ENCODE peak calls at places on chromosomes 13 and 19, in five cellular contexts. R is PC-3, M is HFFc6, G is bronchial epithelial cell, H is foreskin fibroblast. C is an unnamed sample.

GRCh38 chr19:6587998-6588507 is 2.9 kb downstream of the CD70 start:
- DNase-seq in H (no peak), R (no peak), M (no peak), G (no peak), C (no peak)

GRCh38 chr19:55454787-55455243 is 6.6 kb downstream of the ISOC2 start:
- DNase-seq in G (no peak), M (peak), R (peak), H (peak), C (peak)

GRCh38 chr19:34667349-34668076 is 9.4 kb downstream of the SCGB2B2 start:
- DNase-seq in M (no peak), G (no peak), H (peak), R (peak), C (no peak)

GRCh38 chr19:29841559-29842367 is 30.0 kb downstream of the CCNE1 start:
- DNase-seq in G (peak), H (peak), R (peak), M (peak), C (peak)

GRCh38 chr19:42198676-42199439 is 18.6 kb downstream of the DEDD2 start:
- DNase-seq in G (no peak), H (no peak), R (no peak), M (no peak), C (no peak)

GRCh38 chr19:40982594-40983101 is 8.4 kb upstream of the CYP2B6 start:
- DNase-seq in R (peak), G (peak), H (peak), M (peak), C (peak)

GRCh38 chr13:99359493-99359892 is 52.3 kb upstream of the GPR183 start:
- DNase-seq in H (no peak), G (no peak), R (no peak), M (no peak), C (no peak)

GRCh38 chr13:46403851-46404731 is 17.0 kb upstream of the RUBCNL start:
- DNase-seq in R (no peak), G (no peak), H (no peak), M (no peak), C (no peak)

GRCh38 chr19:38729653-38730469 is 14.4 kb downstream of the CAPN12 start:
- DNase-seq in R (peak), H (no peak), G (peak), M (peak), C (peak)

GRCh38 chr13:80360298-80360827 is 19.4 kb upstream of the SPRY2 start:
- DNase-seq in M (no peak), G (no peak), R (no peak), H (no peak), C (no peak)

GRCh38 chr13:112245959-112246358 is 130.2 kb upstream of the SPACA7 start:
- DNase-seq in G (no peak), H (no peak), R (no peak), M (no peak), C (no peak)

GRCh38 chr13:33112745-33113144 is 96.5 kb downstream of the KL start:
- DNase-seq in M (no peak), G (no peak), H (peak), R (no peak), C (no peak)

GRCh38 chr19:4077800-4078683 is 11.3 kb upstream of the ZBTB7A start:
- DNase-seq in H (no peak), R (peak), M (no peak), G (no peak), C (no peak)

GRCh38 chr13:39253774-39254173 is 215.5 kb downstream of the NHLRC3 start:
- DNase-seq in R (no peak), H (peak), G (peak), M (peak), C (no peak)

GRCh38 chr13:20114066-20114465 is 46.8 kb downstream of the GJA3 start:
- DNase-seq in R (no peak), H (no peak), M (no peak), G (no peak), C (no peak)

GRCh38 chr19:42290523-42291436 is 11.2 kb upstream of the PRR19 start:
- DNase-seq in M (no peak), H (no peak), G (no peak), R (no peak), C (no peak)

GRCh38 chr19:902093-902370 is 8.7 kb downstream of the RNU6-9 start:
- DNase-seq in R (no peak), H (no peak), G (no peak), M (no peak), C (no peak)

GRCh38 chr13:45055198-45055901 is 65.0 kb upstream of the GTF2F2 start:
- DNase-seq in G (peak), M (peak), R (peak), H (peak), C (peak)

GRCh38 chr19:10408511-10409291 is 5.4 kb upstream of the CDC37 start:
- DNase-seq in G (no peak), R (no peak), M (no peak), H (no peak), C (no peak)

GRCh38 chr13:110301083-110301482 is 5.9 kb downstream of the COL4A1 start:
- DNase-seq in G (no peak), H (no peak), M (no peak), R (no peak), C (no peak)

GRCh38 chr19:3868770-3869456 is at the start of gene ZFR2:
- DNase-seq in H (no peak), G (no peak), R (no peak), M (no peak), C (no peak)

GRCh38 chr13:99103536-99103935 is 97.1 kb upstream of the UBAC2 start:
- DNase-seq in M (no peak), R (no peak), G (no peak), H (no peak), C (no peak)

GRCh38 chr19:40398417-40399056 is 8.6 kb upstream of the HIPK4 start:
- DNase-seq in G (peak), R (no peak), H (no peak), M (no peak), C (peak)

GRCh38 chr13:53562419-53562818 is 533.8 kb downstream of the OLFM4 start:
- DNase-seq in R (no peak), H (no peak), G (no peak), M (no peak), C (no peak)

GRCh38 chr19:15184776-15185175 is 16.0 kb downstream of the NOTCH3 start:
- DNase-seq in G (no peak), M (no peak), H (no peak), R (no peak), C (no peak)

GRCh38 chr13:73672492-73672891 is 461.7 kb downstream of the KLF12 start:
- DNase-seq in M (no peak), H (no peak), R (peak), G (peak), C (peak)

GRCh38 chr13:44306401-44307192 is 67.0 kb upstream of the SERP2 start:
- DNase-seq in M (peak), G (peak), R (peak), H (peak), C (peak)

GRCh38 chr13:112066624-112067004 is 335 bp upstream of the SOX1 start:
- DNase-seq in G (no peak), R (no peak), H (peak), M (no peak), C (peak)

GRCh38 chr19:55801416-55801815 is 30.4 kb downstream of the NLRP11 start:
- DNase-seq in H (no peak), R (no peak), M (no peak), G (no peak), C (no peak)

GRCh38 chr19:41351339-41352245 is 2.1 kb downstream of the TGFB1 start:
- DNase-seq in M (no peak), G (peak), R (peak), H (no peak), C (peak)

GRCh38 chr19:14337510-14337909 is 43.7 kb upstream of the ADGRE5 start:
- DNase-seq in M (no peak), H (no peak), G (no peak), R (peak), C (peak)

GRCh38 chr13:26787961-26788360 is 27.4 kb upstream of the GPR12 start:
- DNase-seq in M (no peak), R (no peak), H (no peak), G (no peak), C (no peak)

GRCh38 chr13:103839460-103839859 is 773.2 kb upstream of the SLC10A2 start:
- DNase-seq in M (no peak), H (no peak), R (no peak), G (no peak), C (no peak)

GRCh38 chr13:113735194-113735593 is 23.8 kb upstream of the TMEM255B start:
- DNase-seq in H (no peak), R (no peak), M (no peak), G (no peak), C (no peak)

GRCh38 chr13:58452123-58452623 is 820.6 kb downstream of the PCDH17 start:
- DNase-seq in R (no peak), G (no peak), H (no peak), M (no peak), C (no peak)

GRCh38 chr19:2315818-2316353 is 7.9 kb upstream of the LINGO3 start:
- DNase-seq in M (peak), H (peak), G (no peak), R (peak), C (no peak)
- TF ChIP-seq CTCF in M (peak), H (peak), G (no peak), R (peak), C (no peak)

DNA sequence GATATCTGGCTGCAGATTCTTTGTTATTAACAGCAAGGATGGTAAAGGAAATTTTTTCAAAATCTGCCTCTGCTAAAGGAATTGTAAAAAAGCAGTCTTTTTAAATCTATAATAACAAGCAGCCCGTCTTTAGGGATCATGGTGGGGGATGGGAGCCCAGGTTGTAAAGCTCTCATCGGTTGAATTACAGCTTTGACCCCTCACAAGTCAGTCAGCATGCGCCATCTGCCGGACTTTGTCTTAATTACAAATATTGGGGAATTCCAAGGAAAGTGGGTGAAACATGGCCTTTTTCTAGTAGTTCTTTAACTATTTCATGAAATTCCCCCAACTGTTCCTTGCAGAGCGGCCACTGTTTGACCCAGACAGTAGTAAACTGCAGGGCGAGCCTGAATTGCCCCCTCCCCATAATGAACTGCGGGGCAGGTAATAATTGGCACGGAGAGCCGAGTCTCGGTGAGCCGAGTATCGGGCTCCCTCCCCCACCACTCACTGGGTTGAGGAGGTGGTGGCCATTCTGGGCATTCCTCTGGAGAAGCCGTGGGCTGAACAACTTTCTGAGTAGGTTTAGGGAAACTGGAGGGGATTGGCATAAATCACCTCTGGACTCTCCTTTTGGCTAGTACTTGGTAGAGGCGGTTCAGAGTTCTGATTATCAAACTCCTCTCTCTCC is 11.6 kb downstream of the ZNF578 start:
- DNase-seq in R (no peak), H (no peak), M (no peak), G (no peak), C (no peak)
- TF ChIP-seq CTCF in R (peak), H (no peak), M (no peak), G (no peak), C (no peak)

GRCh38 chr19:17236831-17237543 is 8.7 kb downstream of the NR2F6 start:
- DNase-seq in R (no peak), M (no peak), H (no peak), G (no peak), C (no peak)

GRCh38 chr19:17237747-17238706 is 7.7 kb downstream of the NR2F6 start:
- DNase-seq in G (no peak), R (no peak), M (no peak), H (no peak), C (no peak)

GRCh38 chr19:17236414-17236716 is 9.4 kb downstream of the NR2F6 start:
- DNase-seq in R (no peak), G (no peak), M (no peak), H (no peak), C (no peak)

GRCh38 chr19:17234911-17235617 is 9.0 kb downstream of the OCEL1 start:
- DNase-seq in R (peak), M (no peak), H (peak), G (peak), C (peak)

GRCh38 chr19:17235618-17236413 is 9.8 kb downstream of the OCEL1 start:
- DNase-seq in H (peak), M (peak), R (no peak), G (peak), C (peak)
- TF ChIP-seq CTCF in H (peak), M (peak), R (peak), G (peak), C (peak)

DNA sequence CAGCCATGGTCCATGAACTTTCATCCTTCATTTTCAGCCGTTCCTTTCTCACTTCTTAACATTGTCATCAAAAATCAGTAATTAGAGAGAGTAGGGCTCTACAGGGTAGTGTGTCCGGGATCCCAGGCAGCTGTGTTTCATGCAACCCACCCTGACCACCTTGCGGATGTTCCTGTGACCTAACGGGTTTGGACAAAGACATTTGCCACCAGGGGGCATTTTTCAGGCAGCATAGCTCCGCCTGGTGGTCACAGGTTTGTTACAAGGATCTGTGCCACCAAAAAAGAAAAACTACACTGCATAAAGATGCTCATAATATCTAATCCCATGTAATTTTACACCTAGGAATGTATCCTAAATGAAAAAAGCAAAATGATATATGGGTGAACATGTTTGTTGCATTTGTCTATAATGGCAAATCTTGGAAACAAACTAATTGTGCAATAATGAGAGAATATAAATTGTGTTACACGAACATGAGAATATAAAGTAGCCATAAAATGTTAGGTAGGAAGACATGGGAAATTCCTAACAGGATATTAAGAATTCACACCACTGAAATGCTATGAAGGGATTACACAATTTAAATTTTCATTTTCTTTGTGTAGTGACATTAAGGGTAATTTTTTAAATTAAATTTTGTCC is 123.0 kb downstream of the SLC7A1 start:
- DNase-seq in G (peak), R (peak), M (peak), H (peak), C (peak)
- TF ChIP-seq CTCF in G (peak), R (peak), M (peak), H (peak), C (peak)

GRCh38 chr19:28213476-28214082 is 999.4 kb downstream of the UQCRFS1 start:
- DNase-seq in R (no peak), M (no peak), G (no peak), H (no peak), C (no peak)

GRCh38 chr19:28221736-28222135 is 991.2 kb downstream of the UQCRFS1 start:
- DNase-seq in G (no peak), R (no peak), H (no peak), M (no peak), C (no peak)

GRCh38 chr19:28218728-28219127 is 994.2 kb downstream of the UQCRFS1 start:
- DNase-seq in R (no peak), H (no peak), M (no peak), G (no peak), C (no peak)

DNA sequence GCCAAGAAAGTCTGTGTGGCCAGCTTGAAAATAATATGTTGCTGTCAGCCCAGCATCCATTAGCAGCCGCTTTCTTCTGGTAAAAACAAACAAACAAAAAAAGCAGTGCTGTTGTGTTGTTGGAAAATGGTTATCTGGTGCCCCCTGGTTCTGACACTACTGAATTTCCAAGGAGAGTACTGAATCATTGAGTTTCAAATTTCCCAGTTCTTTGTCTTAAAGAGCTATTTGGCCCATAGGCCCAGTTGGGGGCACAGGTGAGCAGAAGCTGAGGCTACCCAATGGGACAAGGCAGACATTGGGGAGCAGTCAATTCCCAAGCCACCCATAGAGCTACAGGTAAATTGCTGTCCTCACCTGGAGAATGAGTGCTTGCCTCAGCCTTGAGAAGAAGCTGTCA is 995.9 kb downstream of the UQCRFS1 start:
- DNase-seq in H (no peak), M (no peak), R (no peak), G (no peak), C (no peak)
- TF ChIP-seq CTCF in H (no peak), M (no peak), R (no peak), G (no peak), C (no peak)

GRCh38 chr19:27966390-27966816 is 1246.5 kb downstream of the UQCRFS1 start:
- DNase-seq in G (peak), M (peak), R (peak), H (no peak), C (peak)
- TF ChIP-seq CTCF in G (peak), M (peak), R (peak), H (peak), C (peak)

DNA sequence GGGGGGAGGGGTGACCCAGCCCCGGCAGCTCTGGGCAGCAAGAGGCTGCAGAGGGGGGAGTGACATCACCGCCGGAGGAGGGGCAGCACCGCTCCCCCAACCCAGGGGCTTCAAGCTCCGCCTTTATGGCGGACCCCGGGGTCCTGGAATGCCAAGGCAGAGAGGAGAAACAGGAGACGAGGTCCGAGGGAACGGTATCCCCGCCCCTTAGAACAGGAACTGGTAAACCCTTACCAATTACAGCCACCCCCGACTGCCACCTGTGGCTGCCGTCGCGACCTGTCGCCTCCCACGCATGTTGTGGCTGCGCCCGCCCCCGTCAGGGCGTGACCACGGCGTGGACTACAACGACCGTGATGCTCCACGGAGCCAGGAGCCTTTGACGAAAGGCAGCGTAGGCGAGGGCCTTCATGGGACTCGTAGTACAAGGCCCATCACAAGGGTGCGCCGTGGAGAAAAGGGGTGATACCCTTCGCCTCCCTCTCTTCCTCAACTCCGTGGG is 4.1 kb upstream of the KCNC3 start:
- DNase-seq in G (peak), H (peak), R (peak), M (peak), C (peak)
- TF ChIP-seq CTCF in G (no peak), H (no peak), R (no peak), M (no peak), C (peak)